ENCODE peak calls at places on chromosomes 7 and 10, in five cellular contexts. N, X, V, O and H are unnamed samples.

GRCh38 chr7:33932832-33933468 is 27.6 kb downstream of the BMPER start:
- DNase-seq in V (peak), N (no peak), X (peak), O (peak), H (peak)

GRCh38 chr7:150368098-150368883 is at the start of gene REPIN1:
- DNase-seq in O (peak), V (peak), X (peak), N (no peak), H (no peak)

GRCh38 chr7:154338709-154339108 is 286.5 kb downstream of the DPP6 start:
- DNase-seq in X (no peak), V (no peak), N (no peak), O (no peak), H (no peak)

GRCh38 chr10:18134509-18134908 is 5.7 kb upstream of the CACNB2 start:
- DNase-seq in N (no peak), X (no peak), O (no peak), V (no peak), H (no peak)

GRCh38 chr10:59310324-59310914 is 51.9 kb downstream of the FAM13C start:
- DNase-seq in N (no peak), O (no peak), X (no peak), V (no peak), H (no peak)

GRCh38 chr7:2510909-2511768 is 8.4 kb upstream of the LFNG start:
- DNase-seq in N (no peak), X (no peak), O (peak), V (no peak), H (no peak)

GRCh38 chr10:95312986-95313495 is 22.2 kb upstream of the PDLIM1 start:
- DNase-seq in N (no peak), X (no peak), O (no peak), V (peak), H (no peak)

GRCh38 chr7:139562972-139563565 is 39.6 kb downstream of the CLEC2L start:
- DNase-seq in O (no peak), V (no peak), N (no peak), X (no peak), H (no peak)

GRCh38 chr7:107891619-107892366 is 810 bp downstream of the DLD start:
- DNase-seq in N (no peak), V (no peak), O (no peak), X (no peak), H (no peak)

GRCh38 chr10:129642427-129642826 is 175.4 kb downstream of the MGMT start:
- DNase-seq in V (no peak), X (no peak), N (no peak), O (no peak), H (no peak)